ENCODE peak calls at places on chromosomes 11 and 22, in seven cellular contexts. V is OCI-LY7; W is esophagus squamous epithelium; L is CD8-positive, alpha-beta T cell; N is body of pancreas; E is colonic mucosa; K is upper lobe of right lung. M is an unnamed sample.

GRCh38 chr11:103070142-103070541 is 21.8 kb downstream of the DCUN1D5 start:
- DNase-seq in V (peak; percentile 16), W (no peak), L (no peak), N (no peak), E (no peak), K (no peak), M (no peak)

GRCh38 chr11:74318241-74318932 is 6.9 kb upstream of the P4HA3 start:
- DNase-seq in V (no peak), W (no peak), L (no peak), N (no peak), E (no peak), K (no peak), M (no peak)

GRCh38 chr11:31804439-31805036 is 6.6 kb downstream of the PAX6 start:
- DNase-seq in V (no peak), W (no peak), L (no peak), N (no peak), E (no peak), K (no peak), M (no peak)

GRCh38 chr11:84673753-84674152 is 953.4 kb downstream of the DLG2 start:
- DNase-seq in V (no peak), W (no peak), L (no peak), N (no peak), E (no peak), K (no peak), M (no peak)

GRCh38 chr11:68763181-68763721 is 11.9 kb upstream of the TESMIN start:
- DNase-seq in V (no peak), W (no peak), L (no peak), N (no peak), E (no peak), K (no peak), M (no peak)

GRCh38 chr11:28117712-28118111 is 9.5 kb downstream of the METTL15 start:
- DNase-seq in V (no peak), W (no peak), L (no peak), N (no peak), E (no peak), K (no peak), M (no peak)

GRCh38 chr11:75349540-75350116 is 1.8 kb downstream of the ARRB1 start:
- DNase-seq in V (no peak), W (no peak), L (no peak), N (no peak), E (peak; percentile 64), K (peak; percentile 76), M (no peak)

GRCh38 chr11:94964934-94965333 is 8.4 kb downstream of the CWC15 start:
- DNase-seq in V (no peak), W (no peak), L (no peak), N (no peak), E (no peak), K (no peak), M (no peak)

GRCh38 chr11:122703541-122704272 is 48.2 kb downstream of the UBASH3B start:
- DNase-seq in V (no peak), W (no peak), L (no peak), N (no peak), E (no peak), K (no peak), M (no peak)

GRCh38 chr11:74019860-74020259 is 11.0 kb upstream of the UCP3 start:
- DNase-seq in V (no peak), W (no peak), L (no peak), N (no peak), E (no peak), K (no peak), M (no peak)

DNA sequence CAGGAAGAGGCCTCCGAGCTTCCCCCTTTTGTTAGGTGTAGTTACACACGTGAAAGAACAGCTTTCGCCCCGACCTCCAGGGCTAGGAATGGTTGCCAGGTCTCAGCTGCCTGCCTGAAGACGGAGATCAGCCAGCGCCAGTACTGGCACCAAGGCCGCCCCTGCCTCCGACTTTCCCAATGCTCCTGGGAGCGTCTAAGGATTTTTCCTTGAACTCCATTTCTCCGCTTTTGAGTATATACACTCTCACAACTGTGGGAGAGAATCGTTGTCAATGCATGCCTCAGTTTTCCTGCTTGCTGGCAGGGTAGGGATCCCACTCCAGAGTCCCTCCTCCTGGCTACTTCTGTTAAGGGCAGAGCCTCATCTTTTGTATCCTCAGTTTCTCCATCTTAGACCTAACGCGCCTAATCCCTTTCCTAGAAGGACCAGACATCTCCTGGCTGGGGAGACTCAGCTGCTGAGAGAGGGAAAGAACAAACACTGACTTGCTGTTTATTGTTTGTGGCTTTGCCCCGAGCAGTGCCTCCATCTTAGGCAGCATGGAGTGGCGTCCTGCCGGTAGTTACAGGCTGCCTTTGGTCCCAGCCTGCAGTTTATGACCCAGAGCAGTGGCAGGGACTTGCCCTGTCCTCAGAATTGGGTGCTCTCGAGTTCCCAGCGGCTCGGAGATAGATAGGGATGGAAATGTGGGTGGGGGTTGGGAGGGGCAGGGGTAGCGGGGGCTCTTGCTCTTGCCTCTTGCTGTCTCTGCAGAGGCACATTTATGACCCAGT is 3.3 kb downstream of the ALX4 start:
- DNase-seq in V (no peak), W (no peak), L (no peak), N (no peak), E (no peak), K (no peak), M (no peak)
- H3K36me3 ChIP-seq in V (no peaks in the 10 kb centered on the region), W (no peaks in the 10 kb centered on the region), L (no peaks in the 10 kb centered on the region), N (no peaks in the 10 kb centered on the region), E (no peaks in the 10 kb centered on the region), K (no peaks in the 10 kb centered on the region), M (no peaks in the 10 kb centered on the region)

DNA sequence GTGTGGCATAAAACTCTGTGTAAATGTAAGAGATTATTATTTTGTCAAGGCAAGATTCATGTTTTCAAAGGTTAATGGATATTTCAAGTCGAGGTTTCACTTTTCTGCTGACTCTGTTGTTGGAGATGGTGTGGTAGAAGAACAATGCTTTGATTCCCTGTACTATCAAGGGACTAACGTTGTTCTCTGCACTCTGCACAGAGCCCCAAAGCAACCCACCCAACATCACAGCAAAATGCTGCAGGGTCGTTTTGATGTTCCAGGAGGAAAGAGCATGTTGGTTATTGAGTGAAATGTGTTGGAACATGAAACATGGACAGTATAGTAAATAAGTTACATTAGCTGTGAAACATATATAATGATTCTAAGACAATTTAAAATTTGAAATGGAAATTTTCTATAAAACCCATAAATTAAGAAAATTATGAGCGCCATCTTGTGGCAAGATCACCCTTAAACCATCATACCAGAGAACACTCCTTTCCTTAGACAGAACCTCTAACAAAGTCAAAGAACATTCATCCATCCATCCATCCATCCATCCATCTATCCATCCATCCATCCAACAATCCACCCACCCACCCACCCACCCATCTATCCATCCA is 164.4 kb upstream of the ZBED5 start:
- DNase-seq in V (peak; percentile 38), W (no peak), L (peak; percentile 27), N (no peak), E (peak; percentile 26), K (no peak), M (no peak)
- TF ChIP-seq CTCF in V (peak; percentile 78), W (peak; percentile 59), L (peak; percentile 63), N (no peak), E (peak; percentile 21), K (peak; percentile 53), M (peak; percentile 73)

GRCh38 chr22:20581503-20582170 is 74.2 kb downstream of the MED15 start:
- DNase-seq in V (no peak), W (no peak), L (peak; percentile 4), N (no peak), E (no peak), K (no peak), M (no peak)
- H3K36me3 ChIP-seq in V (peaks cover 61% of the 10 kb centered on the region), W (peaks cover 29% of the 10 kb centered on the region), L (peaks cover 86% of the 10 kb centered on the region), N (peaks cover 19% of the 10 kb centered on the region), E (peaks cover 29% of the 10 kb centered on the region), K (peaks cover 85% of the 10 kb centered on the region), M (no peaks in the 10 kb centered on the region)

DNA sequence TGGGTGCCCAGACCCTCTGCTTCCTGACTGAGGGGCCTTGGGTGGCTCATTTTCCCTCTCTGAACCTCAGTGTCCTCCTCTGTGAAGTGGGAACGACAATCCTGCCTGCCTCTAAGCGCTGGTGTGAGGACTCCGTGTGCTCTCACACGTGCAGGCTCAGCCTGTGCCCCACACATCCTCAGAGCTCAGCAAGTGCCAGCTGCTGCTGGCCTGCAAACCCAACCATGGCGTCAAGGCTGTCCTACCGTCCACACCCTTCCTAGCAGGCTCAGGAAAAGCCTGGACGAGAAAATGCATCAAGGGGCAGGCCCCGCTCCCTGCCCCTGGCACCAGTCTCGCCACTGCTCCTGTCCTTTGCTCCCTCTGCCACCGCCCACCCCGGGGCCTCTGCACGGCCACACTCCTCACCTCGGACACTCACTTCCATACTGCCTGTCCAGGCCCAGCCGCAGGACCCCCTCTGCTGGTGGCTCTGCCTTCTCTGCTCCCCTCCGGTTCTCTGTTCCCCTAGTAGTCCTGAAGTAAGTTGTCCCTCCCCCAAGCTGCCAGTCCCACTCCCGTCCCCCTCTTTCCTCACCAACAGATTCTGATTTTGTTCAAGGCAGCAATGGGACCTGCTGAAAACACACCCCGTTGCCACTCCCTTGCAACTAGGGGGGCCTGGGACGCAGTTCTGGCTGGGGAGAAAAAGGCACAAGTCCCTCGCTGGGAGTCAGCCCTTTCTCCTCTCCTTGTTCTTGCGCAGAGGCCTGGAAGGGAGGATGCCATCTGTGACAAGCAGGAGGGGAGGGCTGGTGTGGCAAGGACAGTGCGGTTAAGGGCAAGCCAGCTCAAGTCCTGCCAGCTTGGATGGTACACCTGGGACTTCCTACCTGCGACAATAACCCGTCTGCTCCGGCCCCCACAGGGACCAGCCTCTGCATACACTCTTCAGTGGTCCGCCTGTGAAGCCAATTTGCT is 62.2 kb downstream of the ARFGAP3 start:
- DNase-seq in V (no peak), W (no peak), L (no peak), N (no peak), E (no peak), K (peak; percentile 59), M (no peak)
- TF ChIP-seq CTCF in V (peak; percentile 17), W (no peak), L (no peak), N (no peak), E (no peak), K (peak; percentile 8), M (no peak)

M was measured in Panc1.